ENCODE peak calls at places on chromosomes 3 and 15, in four cellular contexts. V, Z, L and G are unnamed samples.

GRCh38 chr15:68819451-68820204 is 1.1 kb downstream of the ANP32A start:
- DNase-seq in V (peak; percentile 36), Z (no peak), L (peak; percentile 67), G (no peak)

GRCh38 chr3:143676021-143676420 is 172.2 kb downstream of the SLC9A9 start:
- DNase-seq in V (no peak), Z (no peak), L (no peak), G (no peak)

GRCh38 chr3:28646435-28646834 is 297.8 kb upstream of the AZI2 start:
- DNase-seq in V (no peak), Z (no peak), L (no peak), G (no peak)

GRCh38 chr3:56624725-56625124 is 58.3 kb downstream of the TASOR start:
- DNase-seq in V (no peak), Z (peak; percentile 9), L (no peak), G (no peak)

GRCh38 chr3:138362536-138362935 is 14.2 kb downstream of the MRAS start:
- DNase-seq in V (no peak), Z (no peak), L (no peak), G (no peak)

GRCh38 chr3:64152100-64152499 is 73.2 kb downstream of the PRICKLE2 start:
- DNase-seq in V (peak; percentile 18), Z (no peak), L (peak; percentile 35), G (peak; percentile 14)

GRCh38 chr3:65436580-65436979 is 602.1 kb downstream of the MAGI1 start:
- DNase-seq in V (peak; percentile 11), Z (no peak), L (peak; percentile 15), G (no peak)

GRCh38 chr15:52164631-52165265 is 26.4 kb downstream of the GNB5 start:
- DNase-seq in V (no peak), Z (no peak), L (no peak), G (no peak)

GRCh38 chr15:50330921-50331320 is 24.1 kb downstream of the GABPB1 start:
- DNase-seq in V (no peak), Z (no peak), L (no peak), G (no peak)

GRCh38 chr3:142213298-142213697 is 12.1 kb downstream of the GK5 start:
- DNase-seq in V (no peak), Z (no peak), L (peak; percentile 19), G (peak; percentile 54)

GRCh38 chr3:142209655-142210054 is 15.7 kb downstream of the GK5 start:
- DNase-seq in V (peak; percentile 17), Z (peak; percentile 40), L (peak; percentile 51), G (no peak)

GRCh38 chr3:142210144-142210543 is 15.2 kb downstream of the GK5 start:
- DNase-seq in V (no peak), Z (no peak), L (no peak), G (no peak)

GRCh38 chr3:142210608-142211007 is 14.8 kb downstream of the GK5 start:
- DNase-seq in V (no peak), Z (no peak), L (no peak), G (no peak)

GRCh38 chr3:142211034-142211433 is 14.4 kb downstream of the GK5 start:
- DNase-seq in V (no peak), Z (no peak), L (no peak), G (no peak)
- TF ChIP-seq CTCF in V (peak; percentile 34), Z (no peak), L (peak; percentile 16), G (peak; percentile 23)

DNA sequence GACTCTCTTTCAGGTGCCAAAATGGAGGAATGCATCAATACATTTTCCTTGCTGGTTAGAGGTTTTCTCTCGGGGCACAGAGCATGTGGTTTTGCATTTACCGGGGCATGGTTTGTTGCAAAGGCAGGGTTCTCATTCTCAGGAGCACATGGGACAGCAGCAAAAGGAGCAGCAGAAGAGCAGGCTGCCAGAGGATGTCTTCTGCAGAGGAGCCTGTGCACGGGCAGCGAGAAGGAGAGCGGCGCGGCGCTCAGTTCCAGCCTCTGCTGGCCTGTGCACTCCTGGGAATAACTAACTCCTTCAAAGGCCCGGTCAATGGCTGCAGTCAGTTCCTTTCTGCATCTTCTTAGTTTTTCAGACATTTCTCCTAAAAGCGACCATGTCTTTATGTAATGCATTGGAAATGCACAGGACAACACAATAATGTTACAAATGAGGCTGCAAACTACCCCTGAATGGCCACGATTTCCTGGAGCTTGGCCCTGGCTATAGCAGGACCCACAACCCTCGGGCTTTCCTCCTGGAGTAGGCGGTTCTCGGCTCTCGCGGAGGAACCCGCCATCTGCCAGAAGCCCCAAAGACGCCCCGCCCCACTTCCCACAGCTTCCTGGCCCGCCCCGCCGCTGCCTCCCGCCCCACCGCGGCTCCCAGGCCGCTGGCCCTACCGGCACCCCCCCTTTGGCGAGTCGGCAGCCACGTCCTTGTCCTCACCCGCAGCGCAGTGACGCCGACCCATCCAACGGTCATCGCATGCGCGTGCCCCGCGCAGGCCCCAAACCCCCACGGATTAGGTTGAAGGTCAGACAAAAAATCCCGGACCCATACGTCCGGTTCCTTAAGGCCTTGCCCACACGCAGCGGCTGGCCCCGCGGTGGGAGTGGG is at the start of gene C3orf62:
- DNase-seq in V (peak; percentile 13), Z (no peak), L (peak; percentile 66), G (peak; percentile 58)
- H3K4me3 ChIP-seq in V (no peak within 1 kb of the TSS), Z (peak within 1 kb of the TSS; percentile 58), L (no peak within 1 kb of the TSS), G (peak within 1 kb of the TSS; percentile 58)

DNA sequence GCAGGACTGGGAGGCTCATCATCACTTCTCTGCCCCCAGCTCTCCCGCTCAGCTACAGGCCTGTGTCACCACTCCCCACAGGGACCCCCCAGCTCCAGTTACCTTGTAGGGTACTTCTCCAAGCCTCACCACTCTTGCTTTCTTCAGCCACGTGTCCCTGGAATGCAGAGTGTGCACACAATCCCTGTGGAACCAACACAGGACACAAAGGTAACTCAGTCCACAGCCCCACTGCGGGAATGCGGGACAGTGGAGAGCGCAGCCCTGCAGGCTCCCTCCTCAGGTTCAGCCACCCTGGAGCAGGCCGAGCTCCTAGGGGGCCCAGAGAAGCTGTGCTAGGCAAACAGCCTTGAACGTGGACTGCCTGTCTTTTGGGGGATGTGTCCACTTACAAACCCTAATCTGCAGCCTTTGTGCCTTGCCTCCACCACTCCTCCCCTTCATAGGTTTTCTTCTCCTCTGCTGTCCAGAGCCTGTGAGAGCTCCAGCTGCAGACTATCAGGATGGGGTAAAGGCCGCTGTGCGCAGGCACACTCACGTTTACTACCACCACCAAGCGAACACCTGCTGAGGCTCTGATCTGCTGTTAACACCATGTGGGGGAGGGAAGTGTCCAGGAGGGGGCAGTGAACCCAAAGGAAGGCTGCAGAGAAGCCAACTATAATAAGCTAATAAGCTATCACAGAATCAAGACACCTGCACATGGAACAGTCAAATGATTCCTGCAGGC is 26.0 kb downstream of the XPC start:
- DNase-seq in V (peak; percentile 29), Z (no peak), L (no peak), G (no peak)
- TF ChIP-seq CTCF in V (peak; percentile 64), Z (peak; percentile 25), L (peak; percentile 6), G (peak; percentile 25)

GRCh38 chr3:12994357-12994606 is 78.9 kb downstream of the IQSEC1 start:
- DNase-seq in V (peak; percentile 33), Z (no peak), L (no peak), G (no peak)
- H3K4me3 ChIP-seq in V (peak overlapping the region; percentile 84), Z (peak overlapping the region; percentile 71), L (peak overlapping the region; percentile 60), G (peak overlapping the region; percentile 64)

GRCh38 chr15:80371924-80372323 is 32.3 kb upstream of the ARNT2 start:
- DNase-seq in V (no peak), Z (no peak), L (no peak), G (no peak)

GRCh38 chr15:80367661-80368060 is 36.5 kb upstream of the ARNT2 start:
- DNase-seq in V (no peak), Z (no peak), L (no peak), G (no peak)

DNA sequence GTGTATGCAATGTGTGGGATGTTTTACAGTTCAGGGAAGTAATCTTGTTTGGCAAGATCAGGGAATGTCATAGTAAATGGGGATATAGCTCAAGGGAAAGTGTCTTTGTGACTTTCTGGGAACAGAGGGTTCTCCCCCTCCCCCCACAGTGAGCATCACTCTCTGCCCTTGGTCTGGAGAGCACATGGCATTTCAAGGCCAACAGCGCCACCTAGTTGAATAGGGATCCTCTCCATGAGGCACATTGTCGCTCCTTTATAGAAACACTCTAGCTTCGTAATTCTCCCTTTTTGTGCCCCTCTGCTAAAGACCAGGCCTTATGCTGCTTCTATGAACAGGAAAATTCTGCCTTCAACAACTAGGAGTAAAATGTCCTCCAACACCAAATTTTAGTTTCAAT is 37.1 kb upstream of the ARNT2 start:
- DNase-seq in V (peak; percentile 24), Z (no peak), L (no peak), G (no peak)
- TF ChIP-seq CTCF in V (peak; percentile 43), Z (no peak), L (peak; percentile 13), G (no peak)

GRCh38 chr15:41493902-41494189 is 172 bp downstream of the ITPKA start:
- DNase-seq in V (no peak), Z (no peak), L (no peak), G (no peak)

GRCh38 chr15:41494190-41494921 is 682 bp downstream of the ITPKA start:
- DNase-seq in V (peak; percentile 31), Z (no peak), L (peak; percentile 69), G (no peak)

GRCh38 chr15:41495736-41496599 is 2.3 kb downstream of the ITPKA start:
- DNase-seq in V (no peak), Z (no peak), L (peak; percentile 89), G (no peak)

GRCh38 chr15:41493205-41493901 is at the start of gene ITPKA:
- DNase-seq in V (peak; percentile 70), Z (no peak), L (peak; percentile 88), G (no peak)

DNA sequence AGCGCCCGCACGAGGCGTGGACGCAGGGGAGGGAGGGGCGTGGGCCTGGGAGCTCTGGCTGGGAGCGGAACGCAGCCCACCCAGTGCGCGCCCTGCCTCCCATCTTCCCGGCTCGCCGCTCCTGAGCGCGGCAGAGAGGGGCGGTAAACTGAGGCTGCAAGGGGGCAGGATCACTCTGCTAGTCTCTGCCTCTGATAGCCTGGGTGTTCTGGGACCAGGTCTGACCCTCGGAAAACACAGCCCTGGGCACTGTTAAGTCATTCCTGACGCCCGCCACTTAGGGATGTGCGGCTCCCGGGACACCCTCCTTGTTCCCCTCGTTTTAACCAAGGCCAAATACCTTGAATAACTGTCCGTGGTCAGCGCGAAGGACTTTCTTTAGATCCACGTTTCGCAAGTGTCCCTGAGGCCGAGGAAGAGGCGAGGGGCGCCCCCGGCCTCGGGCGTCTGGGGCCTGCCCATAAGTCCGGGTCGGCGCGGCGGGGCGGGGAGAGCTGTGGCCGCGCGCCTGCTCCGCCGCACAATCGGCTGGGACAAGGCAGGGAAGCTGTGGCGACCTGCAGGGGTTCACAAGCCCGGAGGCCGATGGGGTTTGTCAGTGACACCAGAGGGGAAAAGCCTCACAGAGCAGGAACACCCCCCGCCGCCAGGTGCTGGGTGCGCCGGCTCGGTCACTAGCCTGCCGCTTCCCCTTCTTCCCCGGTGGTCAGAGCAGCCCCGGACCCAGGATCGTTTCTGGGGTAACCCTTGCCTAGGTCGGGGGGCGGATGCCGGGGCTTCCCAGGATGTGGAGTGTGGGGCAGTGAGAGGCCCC is 1.5 kb downstream of the ITPKA start:
- DNase-seq in V (no peak), Z (no peak), L (peak; percentile 60), G (no peak)
- H3K4me3 ChIP-seq in V (no peak overlapping the region), Z (no peak overlapping the region), L (peak overlapping the region; percentile 22), G (no peak overlapping the region)

DNA sequence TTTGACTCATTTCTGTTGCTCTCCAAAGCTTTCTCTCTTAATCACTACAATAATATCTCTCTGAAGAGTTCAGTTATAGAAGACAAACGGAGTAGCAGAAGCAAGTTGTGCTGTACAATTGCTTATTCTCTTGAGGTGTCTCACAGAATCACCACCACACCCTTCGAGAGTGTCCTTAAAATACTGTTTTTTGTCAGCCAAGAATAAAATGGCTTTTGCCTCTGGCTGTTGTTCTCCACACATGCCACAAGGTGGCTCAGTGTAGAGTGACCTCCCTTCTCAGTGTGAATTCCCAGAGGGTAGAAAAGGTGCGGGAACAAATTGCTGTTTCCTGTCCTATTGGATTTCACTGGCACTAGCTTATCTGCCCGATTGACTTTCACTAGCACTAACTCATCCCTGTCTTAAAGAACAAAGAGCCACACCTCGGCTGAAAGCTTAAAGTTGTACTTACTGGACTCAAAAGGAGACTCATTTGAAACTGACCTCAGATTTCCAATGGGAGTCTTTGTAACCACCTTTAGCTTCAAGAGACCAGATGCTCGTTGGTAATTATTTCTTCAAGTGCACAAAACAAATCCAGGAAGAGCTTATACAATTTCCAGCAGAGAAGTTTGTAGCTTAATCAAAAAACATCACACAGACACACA is 134.3 kb upstream of the SATB1 start:
- DNase-seq in V (peak; percentile 82), Z (no peak), L (peak; percentile 59), G (peak; percentile 25)
- TF ChIP-seq CTCF in V (peak; percentile 89), Z (peak; percentile 32), L (peak; percentile 69), G (peak; percentile 92)